ENCODE peak calls at places on chromosomes 12 and 14, in eight cellular contexts. C is GM06990; I is CD8-positive, alpha-beta memory T cell; R is astrocyte of the spinal cord; D is A549; O is aorta; H is naive thymus-derived CD4-positive, alpha-beta T cell; K is AG09309. E is an unnamed sample.

GRCh38 chr12:3456809-3457208 is 34.2 kb upstream of the PRMT8 start:
- DNase-seq in R (no peak), H (no peak), I (no peak), D (peak), K (no peak), O (no peak), C (no peak), E (no peak)

GRCh38 chr14:28751467-28752058 is 15.0 kb upstream of the FOXG1 start:
- DNase-seq in H (no peak), R (peak), K (peak), O (no peak), C (no peak), D (peak), I (no peak), E (no peak)

GRCh38 chr14:74710477-74710876 is 2.4 kb downstream of the AREL1 start:
- DNase-seq in D (no peak), I (no peak), C (no peak), K (no peak), R (no peak), H (no peak), O (no peak), E (no peak)

GRCh38 chr12:80412343-80412953 is 31.6 kb upstream of the PTPRQ start:
- DNase-seq in I (no peak), D (peak), K (peak), C (no peak), O (no peak), R (peak), H (no peak), E (peak)

GRCh38 chr12:57178213-57178612 is 30.8 kb upstream of the LRP1-AS start:
- DNase-seq in H (no peak), I (no peak), K (no peak), R (no peak), D (peak), O (no peak), C (no peak), E (no peak)

GRCh38 chr12:100857418-100857817 is 62.8 kb downstream of the ANO4 start:
- DNase-seq in K (no peak), H (no peak), O (no peak), C (no peak), D (no peak), R (no peak), I (no peak), E (no peak)

GRCh38 chr12:67909681-67910080 is 79.6 kb upstream of the IFNG-AS1 start:
- DNase-seq in C (no peak), H (no peak), K (no peak), O (no peak), I (no peak), R (no peak), D (no peak), E (no peak)

GRCh38 chr14:51228890-51229289 is 11.2 kb upstream of the TMX1 start:
- DNase-seq in H (no peak), I (no peak), K (no peak), R (no peak), O (no peak), C (no peak), D (no peak), E (no peak)

GRCh38 chr12:47547077-47547476 is 158.8 kb downstream of the RPAP3 start:
- DNase-seq in D (peak), I (no peak), R (peak), K (peak), C (no peak), O (no peak), H (no peak), E (peak)

GRCh38 chr14:24231263-24232120 is 675 bp downstream of the NEDD8 start:
- DNase-seq in C (no peak), K (no peak), O (no peak), R (no peak), H (peak), I (no peak), D (no peak), E (no peak)

GRCh38 chr14:41986083-41986645 is 379.5 kb downstream of the LRFN5 start:
- DNase-seq in D (no peak), R (no peak), H (no peak), I (no peak), C (no peak), O (no peak), K (no peak), E (no peak)

GRCh38 chr14:87013583-87013982 is 979.4 kb downstream of the GALC start:
- DNase-seq in K (peak), I (no peak), C (no peak), R (peak), O (no peak), H (no peak), D (no peak), E (no peak)

GRCh38 chr14:64715146-64715627 is 11.0 kb downstream of the PLEKHG3 start:
- DNase-seq in C (no peak), K (no peak), I (no peak), R (no peak), O (no peak), D (no peak), H (no peak), E (no peak)
- H3K4me3 ChIP-seq in C (no peak), K (no peak), I (no peak), R (no peak), O (no peak), D (no peak), H (no peak), E (no peak)

GRCh38 chr12:124296295-124296915 is 1.5 kb downstream of the RFLNA start:
- DNase-seq in C (no peak), R (no peak), I (no peak), H (no peak), O (peak), D (no peak), K (no peak), E (no peak)

GRCh38 chr12:124295431-124296058 is 652 bp downstream of the RFLNA start:
- DNase-seq in K (no peak), O (peak), C (no peak), R (no peak), I (no peak), H (no peak), D (no peak), E (no peak)

GRCh38 chr12:124293286-124294003 is 1.4 kb upstream of the RFLNA start:
- DNase-seq in D (no peak), O (no peak), K (no peak), H (no peak), R (no peak), C (no peak), I (no peak), E (no peak)

GRCh38 chr12:124296916-124297351 is 2.0 kb downstream of the RFLNA start:
- DNase-seq in O (peak), C (no peak), D (no peak), R (no peak), K (no peak), I (no peak), H (no peak), E (no peak)

DNA sequence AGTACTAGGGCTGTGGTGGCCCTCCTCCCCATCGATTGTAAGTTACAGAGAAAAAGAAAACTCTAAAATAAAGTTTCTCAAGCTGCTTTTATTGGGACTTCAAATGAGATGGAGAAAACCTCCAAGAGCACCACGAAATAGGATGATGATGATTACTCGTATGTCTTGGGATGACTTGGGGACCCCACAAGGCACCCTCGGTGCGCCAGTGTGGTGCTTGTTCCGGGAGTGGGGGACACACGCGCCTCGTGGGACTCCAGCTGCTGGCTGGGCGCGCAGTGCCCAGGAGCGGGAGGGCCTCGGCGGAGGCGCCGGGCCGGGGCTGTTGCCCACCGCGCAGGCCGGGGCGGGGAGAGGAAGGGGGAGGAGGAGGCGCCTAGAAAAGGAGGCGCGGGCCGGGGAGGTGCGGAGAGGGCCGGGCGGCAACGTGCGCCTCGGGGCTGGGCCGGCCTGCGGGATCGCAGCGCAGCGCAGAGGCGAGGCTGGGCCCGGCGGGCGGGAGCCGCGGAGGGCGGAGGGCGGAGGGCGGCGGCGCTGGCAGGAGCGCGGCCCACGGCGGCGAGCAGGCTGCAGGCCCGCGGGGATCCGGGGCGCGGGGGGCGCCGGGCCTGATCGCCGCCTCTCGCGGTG is at the start of gene RFLNA:
- DNase-seq in I (no peak), C (no peak), O (peak), K (no peak), D (no peak), H (no peak), R (no peak), E (no peak)
- H3K4me3 ChIP-seq in I (no peak), C (no peak), O (peak), K (peak), D (peak), H (no peak), R (peak), E (no peak)

DNA sequence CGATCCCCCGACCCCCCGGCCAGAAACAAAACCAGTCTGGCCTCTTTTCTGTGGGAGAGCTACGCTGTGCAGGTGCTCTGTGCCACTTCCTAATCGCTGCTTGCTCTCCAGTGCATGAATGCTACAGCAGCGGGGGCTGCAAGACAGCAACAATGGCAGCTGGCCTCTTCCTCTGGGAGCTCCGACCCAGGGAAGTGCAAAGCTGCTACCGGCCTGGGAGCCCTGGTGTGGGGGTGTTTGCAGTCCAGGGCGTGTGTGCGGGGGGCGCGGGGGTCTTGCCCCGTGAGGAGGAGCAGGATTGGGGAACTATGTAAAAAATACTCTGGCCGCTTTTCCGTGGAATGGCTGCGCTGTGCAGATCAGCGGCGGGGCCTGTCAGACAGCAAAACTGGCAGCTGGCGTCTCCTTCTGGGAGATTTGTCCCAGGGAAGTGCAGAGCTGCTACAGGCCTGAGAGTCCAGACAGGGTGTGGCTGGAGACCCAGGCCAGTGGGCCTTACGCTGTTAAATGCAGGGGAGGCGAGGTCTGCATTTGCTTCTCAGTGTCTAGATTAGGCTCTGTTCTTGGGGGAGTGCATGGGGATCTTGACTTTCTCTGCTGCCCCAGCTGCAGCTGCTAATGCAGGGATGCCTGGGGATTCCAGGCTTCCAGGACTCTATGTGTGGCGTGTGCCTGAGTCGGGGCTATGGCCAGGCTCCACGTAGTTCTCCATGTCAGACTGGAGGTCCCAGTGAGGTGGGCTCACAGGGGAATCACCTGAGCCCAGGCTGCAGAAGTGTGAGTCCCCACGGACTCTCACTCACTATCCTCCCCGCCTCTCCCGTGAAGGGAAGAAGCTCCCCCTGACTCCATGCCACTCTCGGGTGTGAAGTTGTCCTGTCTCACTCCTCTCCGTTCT is 344.5 kb downstream of the AEBP2 start:
- DNase-seq in K (no peak), H (no peak), R (no peak), O (no peak), C (no peak), D (no peak), I (no peak), E (no peak)
- H3K4me3 ChIP-seq in K (no peak), H (no peak), R (no peak), O (no peak), C (no peak), D (no peak), I (no peak), E (no peak)

GRCh38 chr12:10384191-10384590 is 5.7 kb downstream of the KLRK1 start:
- DNase-seq in D (no peak), I (no peak), K (no peak), C (no peak), R (no peak), H (no peak), O (no peak), E (no peak)
- H3K4me3 ChIP-seq in D (no peak), I (peak), K (no peak), C (no peak), R (no peak), H (peak), O (no peak), E (no peak)

GRCh38 chr14:94670692-94671285 is 58.6 kb downstream of the SERPINA3 start:
- DNase-seq in H (no peak), K (no peak), I (no peak), D (no peak), C (no peak), O (peak), R (no peak), E (peak)

GRCh38 chr14:94673071-94673470 is 60.9 kb downstream of the SERPINA3 start:
- DNase-seq in O (peak), K (no peak), D (no peak), C (no peak), I (no peak), R (no peak), H (no peak), E (peak)

GRCh38 chr14:94673781-94674231 is 61.6 kb downstream of the SERPINA3 start:
- DNase-seq in D (no peak), C (no peak), I (no peak), R (peak), K (no peak), O (peak), H (no peak), E (peak)

GRCh38 chr14:94675036-94675435 is 62.8 kb downstream of the SERPINA3 start:
- DNase-seq in C (no peak), R (no peak), O (peak), D (no peak), K (no peak), I (no peak), H (no peak), E (no peak)

GRCh38 chr14:94671870-94672444 is 59.8 kb downstream of the SERPINA3 start:
- DNase-seq in D (no peak), C (no peak), I (no peak), K (no peak), H (no peak), R (peak), O (peak), E (peak)
- H3K4me3 ChIP-seq in D (no peak), C (no peak), I (no peak), K (no peak), H (no peak), R (no peak), O (no peak), E (no peak)

DNA sequence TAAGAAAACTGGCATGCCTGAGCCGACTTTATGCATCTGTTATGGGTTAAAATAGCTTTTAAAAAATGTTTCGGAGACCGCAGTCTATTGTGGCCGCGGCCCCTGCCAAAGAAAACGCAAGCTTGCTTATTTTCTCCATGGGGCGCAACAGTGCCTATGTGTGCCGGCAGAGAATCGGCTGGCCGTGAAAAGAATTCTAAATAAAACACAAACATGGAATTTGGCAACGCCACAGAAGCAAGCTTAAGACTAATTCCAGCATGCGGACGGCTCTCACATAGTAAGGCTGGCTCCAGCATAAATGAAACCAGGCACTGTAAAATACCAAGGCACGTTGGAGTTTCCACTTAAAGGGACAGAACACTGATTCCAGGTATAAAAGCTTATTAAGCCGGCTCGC is 56.7 kb downstream of the BCL11B start:
- DNase-seq in D (no peak), R (peak), K (peak), O (peak), C (no peak), H (no peak), I (no peak), E (peak)
- H3K4me3 ChIP-seq in D (no peak), R (no peak), K (no peak), O (no peak), C (no peak), H (peak), I (peak), E (no peak)

DNA sequence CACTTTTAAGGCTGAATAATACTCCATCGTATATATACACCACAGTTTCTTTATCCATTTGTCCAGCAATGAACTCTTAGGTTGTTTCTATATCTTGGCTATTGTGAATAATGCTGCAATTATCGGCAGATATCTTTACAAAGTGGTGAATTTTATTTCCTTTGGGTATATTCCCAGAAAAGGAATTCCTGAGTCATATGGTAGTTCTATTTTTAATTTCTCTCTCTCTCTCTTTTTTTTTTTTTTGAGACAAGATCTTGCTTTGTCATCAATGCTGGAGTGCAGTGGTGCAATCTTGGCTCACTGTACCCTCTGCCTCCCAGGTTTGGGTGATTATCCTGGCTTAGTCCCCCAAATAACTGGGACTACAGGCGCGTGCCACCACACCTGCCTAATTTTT is 98.6 kb downstream of the EFCAB11 start:
- DNase-seq in H (no peak), K (peak), R (peak), D (no peak), C (no peak), I (no peak), O (no peak), E (peak)
- H3K4me3 ChIP-seq in H (no peak), K (no peak), R (no peak), D (no peak), C (no peak), I (no peak), O (no peak), E (no peak)

GRCh38 chr14:60206249-60206670 is 41.1 kb upstream of the DHRS7 start:
- DNase-seq in K (no peak), C (no peak), H (no peak), I (no peak), R (no peak), O (no peak), D (no peak), E (no peak)

GRCh38 chr14:60204104-60204842 is 39.1 kb upstream of the DHRS7 start:
- DNase-seq in O (no peak), D (no peak), H (no peak), I (no peak), R (no peak), K (no peak), C (peak), E (no peak)

GRCh38 chr14:60206837-60207533 is 41.8 kb upstream of the DHRS7 start:
- DNase-seq in D (no peak), H (no peak), C (no peak), O (no peak), I (no peak), K (no peak), R (no peak), E (no peak)

GRCh38 chr14:60210703-60211102 is 38.3 kb upstream of the PPM1A start:
- DNase-seq in C (no peak), O (no peak), H (no peak), D (no peak), K (no peak), I (no peak), R (no peak), E (no peak)

DNA sequence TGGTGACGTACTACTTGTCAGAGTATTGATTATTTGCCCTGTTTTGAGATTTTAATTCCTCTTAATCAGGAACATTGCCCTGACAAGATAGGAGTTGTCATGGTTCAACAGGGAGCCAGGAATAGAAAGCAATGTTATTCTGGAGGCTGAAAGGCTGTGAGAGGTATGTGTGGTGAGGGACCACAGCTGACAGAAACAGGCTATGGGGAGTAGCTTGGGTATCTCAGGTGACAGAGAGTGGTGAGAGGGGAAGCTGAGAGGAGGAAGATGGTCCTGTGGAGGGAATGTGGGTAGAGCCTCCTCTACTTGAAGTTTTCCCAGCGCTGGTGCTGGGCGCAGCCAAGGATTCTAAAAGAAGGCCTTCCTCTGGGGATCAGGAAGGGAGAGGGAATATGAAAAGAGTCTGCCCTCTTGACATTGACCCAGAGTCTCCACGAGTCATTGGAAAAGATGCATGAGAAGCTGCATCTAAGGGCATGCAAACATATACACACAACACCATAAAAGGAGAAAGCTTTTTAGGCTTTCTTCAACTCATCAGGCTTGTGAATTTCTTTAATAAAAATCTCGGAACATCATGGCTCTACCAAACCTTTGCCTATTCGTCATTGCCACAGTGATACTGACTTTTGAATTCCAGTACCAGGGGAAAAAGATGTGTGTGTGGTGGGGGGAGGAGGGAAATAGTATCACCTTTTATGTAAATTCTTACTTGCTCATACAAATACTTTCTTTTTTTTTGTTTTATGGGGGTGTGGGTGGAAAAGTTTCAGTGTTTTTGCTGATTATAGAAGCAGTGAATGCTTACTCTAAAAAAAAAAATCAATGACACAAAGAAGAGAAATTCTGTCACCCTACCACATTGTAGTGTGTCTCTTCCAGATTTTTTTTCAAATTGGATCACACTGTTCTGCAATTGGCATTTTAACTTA is 39.9 kb upstream of the DHRS7 start:
- DNase-seq in K (no peak), R (no peak), C (no peak), O (no peak), H (no peak), I (no peak), D (no peak), E (no peak)
- H3K4me3 ChIP-seq in K (no peak), R (no peak), C (peak), O (no peak), H (no peak), I (no peak), D (no peak), E (no peak)

E was measured in SJSA1.